ENCODE peak calls at places on chromosomes 16 and 17, in nine cellular contexts. R, X, J, S, G, W, T, H and U are unnamed samples.

GRCh38 chr16:85465328-85466307 is 147.5 kb upstream of the GSE1 start:
- DNase-seq in T (peak), H (no peak), R (no peak), X (peak), S (no peak), J (no peak), G (no peak), W (no peak), U (no peak)

GRCh38 chr17:47696717-47697642 is 3.0 kb downstream of the TBKBP1 start:
- DNase-seq in J (no peak), G (no peak), R (no peak), S (no peak), W (no peak), H (no peak), T (peak), X (no peak), U (no peak)

GRCh38 chr16:62638964-62639861 is 603.0 kb upstream of the CDH8 start:
- DNase-seq in X (no peak), H (no peak), G (peak), T (no peak), W (no peak), J (no peak), S (peak), R (no peak), U (peak)

GRCh38 chr17:82737981-82738877 is 2.8 kb downstream of the FN3K start:
- DNase-seq in W (no peak), J (no peak), R (no peak), T (peak), H (no peak), X (peak), G (no peak), S (no peak), U (no peak)

GRCh38 chr16:74480150-74481029 is 59.1 kb upstream of the CLEC18B start:
- DNase-seq in R (no peak), H (no peak), X (peak), J (no peak), S (no peak), W (peak), T (no peak), G (no peak), U (no peak)

GRCh38 chr16:13936596-13937081 is 16.7 kb downstream of the ERCC4 start:
- DNase-seq in T (peak), H (no peak), W (no peak), J (no peak), G (no peak), R (no peak), S (no peak), X (peak), U (no peak)

GRCh38 chr17:57746221-57746620 is 1.1 kb upstream of the CCDC182 start:
- DNase-seq in R (no peak), G (no peak), H (no peak), J (no peak), T (no peak), X (no peak), W (no peak), S (no peak), U (no peak)

GRCh38 chr17:77470800-77471733 is 330.3 kb downstream of the SEC14L1 start:
- DNase-seq in T (peak), S (no peak), X (peak), R (no peak), J (no peak), W (peak), H (no peak), G (no peak), U (no peak)

GRCh38 chr17:28550858-28551257 is 1.6 kb downstream of the UNC119 start:
- DNase-seq in W (no peak), S (no peak), T (no peak), G (no peak), R (no peak), H (no peak), J (no peak), X (no peak), U (no peak)

GRCh38 chr16:89655062-89655643 is 2.4 kb downstream of the CHMP1A start:
- DNase-seq in T (no peak), J (no peak), G (no peak), H (no peak), S (no peak), X (peak), R (no peak), W (no peak), U (no peak)

GRCh38 chr16:49287572-49287971 is 5.9 kb upstream of the CBLN1 start:
- DNase-seq in R (no peak), G (no peak), T (no peak), S (no peak), X (no peak), H (no peak), W (no peak), J (no peak), U (no peak)

GRCh38 chr16:28549301-28549899 is 4.3 kb upstream of the SGF29 start:
- DNase-seq in W (no peak), T (no peak), X (no peak), H (no peak), S (no peak), J (no peak), R (no peak), G (peak), U (no peak)

GRCh38 chr16:16150117-16150877 is 73.0 kb downstream of the ABCC6 start:
- DNase-seq in G (no peak), J (no peak), X (peak), T (peak), R (no peak), H (no peak), W (no peak), S (no peak), U (no peak)

GRCh38 chr17:63854709-63855108 is 12.2 kb upstream of the SMARCD2 start:
- DNase-seq in W (no peak), G (no peak), J (no peak), S (no peak), T (no peak), X (no peak), R (no peak), H (no peak), U (no peak)

GRCh38 chr17:67482784-67483183 is 105.7 kb downstream of the PITPNC1 start:
- DNase-seq in R (no peak), H (no peak), T (no peak), W (no peak), J (no peak), X (no peak), S (no peak), G (no peak), U (no peak)

GRCh38 chr16:12819126-12820117 is 15.7 kb upstream of the CPPED1 start:
- DNase-seq in J (peak), T (peak), R (peak), S (peak), X (peak), H (peak), G (peak), W (peak), U (peak)